ENCODE peak calls at places on chromosomes 7 and 10, in five cellular contexts. M, J, O, D and P are unnamed samples.

GRCh38 chr10:101778151-101778780 is 2.4 kb upstream of the FGF8 start:
- DNase-seq in M (no peak), J (no peak), O (no peak), D (no peak), P (no peak)

GRCh38 chr10:63940277-63940972 is 419.2 kb downstream of the REEP3 start:
- DNase-seq in M (no peak), J (no peak), O (no peak), D (no peak), P (no peak)

GRCh38 chr10:18577823-18578685 is 73.3 kb downstream of the NSUN6 start:
- DNase-seq in M (no peak), J (no peak), O (no peak), D (no peak), P (no peak)

GRCh38 chr7:46153951-46154787 is 233.1 kb upstream of the IGFBP3 start:
- DNase-seq in M (no peak), J (peak), O (no peak), D (no peak), P (no peak)

GRCh38 chr7:101400751-101401150 is 38.1 kb downstream of the COL26A1 start:
- DNase-seq in M (no peak), J (no peak), O (no peak), D (no peak), P (no peak)

GRCh38 chr10:10320981-10321380 is 696.7 kb upstream of the CELF2 start:
- DNase-seq in M (no peak), J (peak), O (no peak), D (no peak), P (no peak)

GRCh38 chr7:25885057-25885576 is 266.9 kb upstream of the NFE2L3 start:
- DNase-seq in M (no peak), J (no peak), O (no peak), D (no peak), P (no peak)

GRCh38 chr7:18384491-18385143 is 110.9 kb upstream of the HDAC9 start:
- DNase-seq in M (no peak), J (no peak), O (no peak), D (no peak), P (no peak)

GRCh38 chr7:27235387-27236052 is 7.1 kb upstream of the EVX1 start:
- DNase-seq in M (peak), J (peak), O (no peak), D (peak), P (peak)

GRCh38 chr10:68075550-68076004 is 494 bp upstream of the HERC4 start:
- DNase-seq in M (no peak), J (no peak), O (no peak), D (no peak), P (no peak)

GRCh38 chr10:109974509-109975191 is 33.1 kb upstream of the ADD3 start:
- DNase-seq in M (no peak), J (no peak), O (no peak), D (no peak), P (peak)

GRCh38 chr10:22103701-22104100 is 100.2 kb upstream of the DNAJC1 start:
- DNase-seq in M (no peak), J (peak), O (no peak), D (peak), P (no peak)

GRCh38 chr7:139618482-139619366 is 95.2 kb downstream of the CLEC2L start:
- DNase-seq in M (no peak), J (peak), O (no peak), D (peak), P (no peak)

GRCh38 chr7:146112755-146113154 is 3.8 kb upstream of the CNTNAP2 start:
- DNase-seq in M (no peak), J (no peak), O (no peak), D (no peak), P (no peak)

GRCh38 chr7:151852486-151853396 is 24.2 kb downstream of the PRKAG2 start:
- DNase-seq in M (peak), J (no peak), O (no peak), D (no peak), P (peak)

GRCh38 chr7:91228927-91229326 is 35.3 kb upstream of the FZD1 start:
- DNase-seq in M (no peak), J (no peak), O (no peak), D (peak), P (no peak)

GRCh38 chr10:2362331-2362730 is 625.0 kb upstream of the ADARB2 start:
- DNase-seq in M (no peak), J (no peak), O (no peak), D (no peak), P (no peak)

GRCh38 chr10:91088300-91089140 is 131.9 kb upstream of the PCGF5 start:
- DNase-seq in M (no peak), J (no peak), O (no peak), D (peak), P (no peak)

GRCh38 chr7:86653919-86654659 is 10.4 kb downstream of the GRM3 start:
- DNase-seq in M (no peak), J (no peak), O (no peak), D (peak), P (no peak)

GRCh38 chr10:130559213-130559944 is 423.2 kb downstream of the GLRX3 start:
- DNase-seq in M (no peak), J (no peak), O (no peak), D (no peak), P (no peak)

GRCh38 chr10:104293021-104293420 is 24.0 kb downstream of the GSTO2 start:
- DNase-seq in M (no peak), J (peak), O (no peak), D (no peak), P (no peak)

GRCh38 chr10:17831896-17832295 is 22.7 kb downstream of the MRC1 start:
- DNase-seq in M (no peak), J (no peak), O (no peak), D (no peak), P (no peak)

GRCh38 chr10:62614389-62615157 is 189.9 kb upstream of the ADO start:
- DNase-seq in M (no peak), J (peak), O (no peak), D (peak), P (no peak)

GRCh38 chr10:119030421-119031250 is 1.1 kb downstream of the NANOS1 start:
- DNase-seq in M (peak), J (peak), O (no peak), D (peak), P (peak)

GRCh38 chr7:133504825-133505224 is 251.9 kb downstream of the EXOC4 start:
- DNase-seq in M (no peak), J (no peak), O (no peak), D (no peak), P (no peak)

GRCh38 chr7:17915168-17915567 is 25.1 kb downstream of the SNX13 start:
- DNase-seq in M (no peak), J (no peak), O (no peak), D (no peak), P (no peak)

GRCh38 chr10:53664620-53665019 is 892.0 kb upstream of the MBL2 start:
- DNase-seq in M (no peak), J (peak), O (no peak), D (peak), P (no peak)

GRCh38 chr7:151796871-151797270 is 80.0 kb downstream of the PRKAG2 start:
- DNase-seq in M (no peak), J (no peak), O (no peak), D (no peak), P (no peak)

GRCh38 chr10:122446668-122447410 is 7.6 kb upstream of the ARMS2 start:
- DNase-seq in M (no peak), J (peak), O (no peak), D (peak), P (no peak)

GRCh38 chr10:80487791-80488538 is 33.9 kb downstream of the TSPAN14 start:
- DNase-seq in M (peak), J (no peak), O (no peak), D (no peak), P (no peak)

GRCh38 chr10:33376976-33377657 is 42.6 kb upstream of the NRP1 start:
- DNase-seq in M (no peak), J (peak), O (no peak), D (peak), P (no peak)

GRCh38 chr7:154440656-154441055 is 388.5 kb downstream of the DPP6 start:
- DNase-seq in M (no peak), J (no peak), O (no peak), D (no peak), P (no peak)

GRCh38 chr10:88553116-88553752 is 29.9 kb downstream of the RNLS start:
- DNase-seq in M (no peak), J (peak), O (peak), D (peak), P (no peak)

GRCh38 chr7:157574120-157574519 is 237.3 kb downstream of the DNAJB6 start:
- DNase-seq in M (no peak), J (no peak), O (no peak), D (no peak), P (no peak)

GRCh38 chr10:96306516-96306915 is 2.3 kb downstream of the DNTT start:
- DNase-seq in M (peak), J (no peak), O (no peak), D (peak), P (no peak)

GRCh38 chr10:44992070-44992731 is 8.5 kb upstream of the ZNF22 start:
- DNase-seq in M (peak), J (no peak), O (no peak), D (no peak), P (peak)

GRCh38 chr7:116449950-116450349 is 49.6 kb upstream of the CAV2 start:
- DNase-seq in M (no peak), J (no peak), O (no peak), D (no peak), P (no peak)

GRCh38 chr7:116455499-116455898 is 44.0 kb upstream of the CAV2 start:
- DNase-seq in M (no peak), J (peak), O (no peak), D (no peak), P (no peak)

GRCh38 chr7:116454377-116454776 is 45.2 kb upstream of the CAV2 start:
- DNase-seq in M (no peak), J (no peak), O (no peak), D (no peak), P (no peak)

GRCh38 chr7:116451958-116452729 is 47.4 kb upstream of the CAV2 start:
- DNase-seq in M (no peak), J (no peak), O (no peak), D (no peak), P (no peak)

DNA sequence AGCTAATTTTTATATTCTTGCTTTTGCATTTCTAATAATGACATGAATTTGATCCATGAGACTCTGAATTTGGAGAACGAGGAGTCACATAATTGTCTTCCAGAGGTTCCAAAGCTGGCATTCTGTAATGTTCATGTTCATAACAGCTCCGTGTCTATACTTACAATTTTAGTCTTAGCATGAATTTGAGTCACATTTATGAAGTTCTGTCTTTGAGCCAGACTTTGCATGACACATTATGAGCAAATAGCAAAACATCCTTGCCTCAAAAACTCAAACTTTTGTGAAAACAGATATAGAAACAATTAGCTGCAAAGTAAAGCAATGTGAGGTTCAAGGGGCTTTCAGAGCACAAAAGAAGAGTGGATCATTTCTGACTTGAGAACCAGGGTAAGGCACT is 44.5 kb upstream of the CAV2 start:
- DNase-seq in M (no peak), J (peak), O (peak), D (no peak), P (no peak)
- H3K4me3 ChIP-seq in M (no peak), J (no peak), O (no peak), D (no peak), P (no peak)

GRCh38 chr7:106313456-106313891 is 28.7 kb upstream of the NAMPT start:
- DNase-seq in M (no peak), J (peak), O (peak), D (no peak), P (no peak)
- H3K4me3 ChIP-seq in M (no peak), J (no peak), O (no peak), D (no peak), P (no peak)

GRCh38 chr7:29793507-29793906 is 12.8 kb upstream of the WIPF3 start:
- DNase-seq in M (no peak), J (no peak), O (no peak), D (no peak), P (no peak)
- H3K4me3 ChIP-seq in M (no peak), J (no peak), O (no peak), D (no peak), P (no peak)

DNA sequence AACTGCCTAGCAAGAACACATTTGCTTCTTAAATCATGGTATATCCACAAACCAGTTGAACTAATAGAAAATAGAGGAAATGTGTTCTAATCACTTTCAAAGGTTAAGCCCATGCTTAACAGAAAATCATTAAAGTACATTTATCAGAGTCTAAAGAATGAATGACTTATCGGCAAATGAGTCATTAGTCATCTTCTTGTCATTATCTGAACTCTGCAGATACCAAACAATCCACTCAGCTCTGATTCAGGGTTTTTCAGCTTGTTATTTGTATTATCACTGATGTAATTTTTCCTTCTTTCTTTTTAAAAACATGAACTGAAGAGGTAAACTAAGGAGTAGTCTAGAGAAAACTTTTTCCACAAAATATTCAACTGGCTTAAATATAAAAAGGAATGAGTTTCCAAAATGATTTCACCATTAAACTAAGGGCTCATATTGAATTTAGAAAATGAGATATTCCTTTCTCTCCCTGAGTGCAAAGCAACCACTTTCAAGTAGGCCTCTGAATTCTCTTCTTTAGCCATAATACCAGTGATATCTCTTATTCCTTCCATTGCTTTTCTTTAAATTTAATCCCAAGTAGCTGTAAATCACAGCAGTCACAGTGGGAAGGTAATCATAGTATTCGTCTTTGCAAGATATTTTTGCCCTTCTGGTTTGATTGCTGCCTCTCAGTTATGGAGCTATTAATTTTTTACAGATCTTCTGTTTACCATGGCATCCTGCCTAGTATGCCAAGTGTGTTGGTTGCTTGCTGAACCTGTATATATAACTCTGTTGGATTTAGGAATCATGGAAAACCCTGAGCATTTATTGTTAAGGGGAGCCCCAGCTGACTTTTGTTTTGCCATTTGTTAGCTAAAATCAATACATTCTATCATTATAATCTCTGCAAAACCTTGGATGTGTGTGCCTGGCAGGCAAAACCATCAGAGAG is 125.1 kb downstream of the THSD7A start:
- DNase-seq in M (no peak), J (peak), O (no peak), D (no peak), P (no peak)
- H3K4me3 ChIP-seq in M (no peak), J (no peak), O (no peak), D (no peak), P (no peak)

GRCh38 chr10:132589015-132589414 is 51.4 kb downstream of the INPP5A start:
- DNase-seq in M (no peak), J (no peak), O (no peak), D (no peak), P (no peak)

GRCh38 chr10:132589681-132590080 is 52.1 kb downstream of the INPP5A start:
- DNase-seq in M (no peak), J (no peak), O (no peak), D (no peak), P (peak)

GRCh38 chr10:132587175-132587574 is 49.6 kb downstream of the INPP5A start:
- DNase-seq in M (no peak), J (no peak), O (no peak), D (no peak), P (no peak)

GRCh38 chr10:132586731-132587130 is 49.1 kb downstream of the INPP5A start:
- DNase-seq in M (no peak), J (no peak), O (no peak), D (no peak), P (no peak)

GRCh38 chr10:132588301-132589013 is 50.9 kb downstream of the INPP5A start:
- DNase-seq in M (no peak), J (no peak), O (no peak), D (no peak), P (no peak)
- H3K4me3 ChIP-seq in M (no peak), J (no peak), O (no peak), D (no peak), P (no peak)

DNA sequence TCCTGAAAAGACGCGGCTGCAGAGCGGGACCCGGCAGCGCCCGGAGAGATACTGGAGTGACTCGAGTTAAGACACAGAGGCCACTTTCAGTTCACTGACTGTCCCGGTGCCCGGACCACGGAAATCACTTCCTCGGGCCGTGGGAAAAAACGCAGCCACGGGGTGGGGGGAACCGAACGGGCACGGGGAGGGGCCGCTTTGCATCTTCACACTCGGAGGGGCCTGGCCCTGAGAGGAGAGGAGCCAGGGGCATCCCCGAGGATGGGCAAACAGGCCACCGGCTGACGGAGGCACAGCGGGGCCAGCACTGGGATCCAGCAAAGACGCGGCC is 85.5 kb downstream of the FOXL3 start:
- DNase-seq in M (peak), J (no peak), O (no peak), D (no peak), P (peak)
- H3K4me3 ChIP-seq in M (no peak), J (no peak), O (no peak), D (no peak), P (no peak)

GRCh38 chr7:44141221-44141850 is at the start of gene MYL7:
- DNase-seq in M (no peak), J (no peak), O (no peak), D (no peak), P (no peak)
- H3K4me3 ChIP-seq in M (no peak), J (no peak), O (no peak), D (no peak), P (no peak)

GRCh38 chr7:130191791-130192190 is 13.4 kb downstream of the TMEM209 start:
- DNase-seq in M (no peak), J (no peak), O (no peak), D (no peak), P (no peak)

GRCh38 chr7:130197094-130197493 is 8.1 kb downstream of the TMEM209 start:
- DNase-seq in M (no peak), J (no peak), O (no peak), D (no peak), P (no peak)

GRCh38 chr7:130196476-130196875 is 8.7 kb downstream of the TMEM209 start:
- DNase-seq in M (no peak), J (no peak), O (no peak), D (no peak), P (no peak)

DNA sequence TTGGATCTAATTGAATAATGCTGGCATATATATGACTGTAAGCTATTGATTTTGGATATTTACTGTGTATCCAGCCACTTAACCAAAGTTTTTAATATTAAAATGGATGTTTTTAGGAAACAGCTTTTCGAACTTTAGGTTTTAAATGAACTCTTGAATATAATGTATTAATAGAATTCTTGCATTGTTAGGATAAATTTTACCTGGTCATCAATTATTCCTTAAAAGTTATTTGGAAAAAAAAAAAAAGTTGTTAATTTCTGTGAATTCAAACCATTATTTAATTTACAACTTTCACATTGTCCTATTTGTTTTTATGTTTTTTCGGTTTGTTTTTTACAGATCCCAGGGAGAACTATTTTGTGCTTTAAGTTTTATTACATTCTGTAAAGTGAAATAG is 9.8 kb downstream of the TMEM209 start:
- DNase-seq in M (no peak), J (no peak), O (no peak), D (no peak), P (no peak)
- H3K4me3 ChIP-seq in M (no peak), J (no peak), O (no peak), D (no peak), P (no peak)

GRCh38 chr7:114929570-114929969 is 7.7 kb downstream of the MDFIC start:
- DNase-seq in M (no peak), J (no peak), O (no peak), D (peak), P (no peak)

GRCh38 chr7:114930107-114930521 is 8.2 kb downstream of the MDFIC start:
- DNase-seq in M (no peak), J (no peak), O (no peak), D (peak), P (no peak)

GRCh38 chr7:114933665-114934064 is 11.8 kb downstream of the MDFIC start:
- DNase-seq in M (no peak), J (no peak), O (no peak), D (no peak), P (no peak)

GRCh38 chr7:114930829-114931655 is 9.1 kb downstream of the MDFIC start:
- DNase-seq in M (no peak), J (no peak), O (no peak), D (peak), P (no peak)

GRCh38 chr7:114931656-114932011 is 9.7 kb downstream of the MDFIC start:
- DNase-seq in M (no peak), J (no peak), O (no peak), D (no peak), P (no peak)
- H3K4me3 ChIP-seq in M (no peak), J (no peak), O (no peak), D (no peak), P (no peak)